ENCODE peak calls at places on chromosomes 4 and X, in seven cellular contexts. N is stimulated activated CD8-positive, alpha-beta memory T cell treated with anti-CD3 and anti-CD28 coated beads, Interleukin-7, amount 100 ng/mL, for 24 hours; P is nephron progenitor cell; O is glomerular endothelial cell; Z is EL; S is neuronal stem cell; F is AG08396. K is an unnamed sample.

GRCh38 chrX:71214152-71214551 is 8.9 kb upstream of the GJB1 start:
- DNase-seq in F (no peak), Z (no peak), N (no peak), S (no peak), P (no peak), O (no peak), K (no peak)

GRCh38 chr4:3784469-3785291 is 18.5 kb downstream of the ADRA2C start:
- DNase-seq in P (no peak), F (no peak), S (no peak), N (no peak), Z (no peak), O (no peak), K (no peak)

GRCh38 chr4:22427676-22428075 is 88.2 kb downstream of the ADGRA3 start:
- DNase-seq in O (no peak), P (no peak), S (no peak), F (no peak), Z (no peak), N (no peak), K (no peak)

GRCh38 chr4:16123356-16124084 is 39.7 kb upstream of the PROM1 start:
- DNase-seq in Z (no peak), O (no peak), P (no peak), F (no peak), S (no peak), N (no peak), K (no peak)

GRCh38 chrX:9530848-9531274 is 66.0 kb downstream of the TBL1X start:
- DNase-seq in P (peak; percentile 54), F (peak; percentile 70), Z (peak; percentile 92), S (peak; percentile 75), O (no peak), N (peak; percentile 11), K (peak; percentile 84)

GRCh38 chrX:16476009-16476408 is 173.9 kb upstream of the S100G start:
- DNase-seq in Z (no peak), F (no peak), O (no peak), N (no peak), S (no peak), P (no peak), K (no peak)

GRCh38 chrX:127877358-127877757 is 174.8 kb downstream of the ACTRT1 start:
- DNase-seq in S (no peak), Z (no peak), N (no peak), O (no peak), F (no peak), P (no peak), K (no peak)

GRCh38 chr4:169620846-169621228 is 459 bp downstream of the CLCN3 start:
- DNase-seq in F (no peak), S (peak; percentile 20), Z (peak; percentile 35), P (peak; percentile 13), O (no peak), N (no peak), K (peak; percentile 39)

GRCh38 chrX:6891404-6891803 is 256.1 kb upstream of the STS start:
- DNase-seq in Z (no peak), F (no peak), O (no peak), N (no peak), P (no peak), S (no peak), K (no peak)

GRCh38 chr4:14719053-14719452 is 283.2 kb upstream of the CPEB2 start:
- DNase-seq in O (no peak), S (no peak), P (no peak), Z (peak; percentile 73), F (no peak), N (no peak), K (no peak)

GRCh38 chr4:140726776-140727500 is 29.2 kb downstream of the TBC1D9 start:
- DNase-seq in S (no peak), Z (peak; percentile 34), P (no peak), F (no peak), O (no peak), N (no peak), K (no peak)

GRCh38 chr4:128225148-128225547 is 62.5 kb downstream of the PGRMC2 start:
- DNase-seq in Z (peak; percentile 92), S (no peak), O (no peak), N (no peak), F (peak; percentile 36), P (no peak), K (no peak)

GRCh38 chr4:144646523-144647094 is 653 bp downstream of the HHIP start:
- DNase-seq in S (no peak), O (no peak), P (peak; percentile 62), N (no peak), Z (peak; percentile 37), F (peak; percentile 32), K (no peak)

GRCh38 chr4:36773467-36773866 is 471.1 kb upstream of the NWD2 start:
- DNase-seq in P (no peak), N (no peak), Z (no peak), O (no peak), S (no peak), F (no peak), K (no peak)

GRCh38 chr4:84381759-84382158 is 117.3 kb downstream of the NKX6-1 start:
- DNase-seq in F (no peak), Z (no peak), O (no peak), N (no peak), P (no peak), S (no peak), K (no peak)

GRCh38 chr4:1373892-1374705 is 27.1 kb downstream of the UVSSA start:
- DNase-seq in S (no peak), O (no peak), Z (no peak), P (no peak), F (no peak), N (no peak), K (peak; percentile 8)

GRCh38 chrX:148310402-148311200 is 189.8 kb upstream of the AFF2 start:
- DNase-seq in Z (no peak), S (no peak), N (no peak), P (no peak), F (no peak), O (no peak), K (no peak)

GRCh38 chr4:177204126-177204525 is 105.5 kb upstream of the NEIL3 start:
- DNase-seq in O (no peak), N (no peak), S (no peak), P (no peak), F (no peak), Z (no peak), K (no peak)

GRCh38 chr4:35559559-35560365 is 684.6 kb downstream of the ARAP2 start:
- DNase-seq in O (no peak), Z (no peak), N (no peak), P (no peak), F (no peak), S (no peak), K (no peak)

GRCh38 chr4:7832331-7832730 is 107.3 kb downstream of the AFAP1 start:
- DNase-seq in O (no peak), Z (no peak), N (no peak), F (no peak), S (no peak), P (no peak), K (no peak)

K was measured in adrenal gland.